ENCODE peak calls at places on chromosomes 1 and 21, in five cellular contexts. Q is K562, L is A549, Z is GM12878, E is HepG2. O is an unnamed sample.

GRCh38 chr1:40161888-40162397 is 756 bp downstream of the RLF start:
- DNase-seq in Q (no peak), L (no peak), Z (no peak), E (no peak), O (no peak)

GRCh38 chr1:218402771-218403110 is 57.6 kb downstream of the TGFB2 start:
- DNase-seq in Q (no peak), L (no peak), Z (no peak), E (peak; percentile 7), O (no peak)

GRCh38 chr1:14149431-14149830 is 449.1 kb upstream of the KAZN start:
- DNase-seq in Q (peak; percentile 20), L (peak; percentile 10), Z (no peak), E (no peak), O (no peak)

GRCh38 chr1:82515650-82516049 is 714.9 kb downstream of the ADGRL2 start:
- DNase-seq in Q (no peak), L (no peak), Z (no peak), E (peak; percentile 31), O (no peak)

GRCh38 chr1:5980314-5981008 is 11.8 kb downstream of the NPHP4 start:
- DNase-seq in Q (peak; percentile 78), L (no peak), Z (no peak), E (no peak), O (peak; percentile 88)

GRCh38 chr1:40980453-40981121 is 1.1 kb downstream of the CTPS1 start:
- DNase-seq in Q (peak; percentile 83), L (no peak), Z (no peak), E (no peak), O (peak; percentile 25)

GRCh38 chr1:43958351-43959255 is 11.2 kb upstream of the DPH2 start:
- DNase-seq in Q (peak; percentile 77), L (no peak), Z (no peak), E (no peak), O (no peak)

GRCh38 chr1:215992620-215993019 is 425.5 kb downstream of the KCTD3 start:
- DNase-seq in Q (no peak), L (peak; percentile 2), Z (no peak), E (peak; percentile 1), O (no peak)

GRCh38 chr1:160850541-160850940 is 12.1 kb downstream of the CD244 start:
- DNase-seq in Q (no peak), L (no peak), Z (no peak), E (no peak), O (no peak)

GRCh38 chr1:109765896-109766615 is 2.3 kb upstream of the EPS8L3 start:
- DNase-seq in Q (no peak), L (no peak), Z (no peak), E (no peak), O (no peak)

GRCh38 chr1:71494163-71494562 is 413.3 kb upstream of the ZRANB2 start:
- DNase-seq in Q (no peak), L (no peak), Z (no peak), E (no peak), O (no peak)

GRCh38 chr21:23534833-23535232 is 2072.4 kb downstream of the MRPL39 start:
- DNase-seq in Q (no peak), L (no peak), Z (no peak), E (no peak), O (no peak)

GRCh38 chr1:2396059-2396458 is 4.4 kb downstream of the RER1 start:
- DNase-seq in Q (no peak), L (no peak), Z (no peak), E (no peak), O (no peak)

GRCh38 chr1:39508857-39509305 is 17.4 kb downstream of the BMP8A start:
- DNase-seq in Q (no peak), L (no peak), Z (no peak), E (peak; percentile 18), O (no peak)

GRCh38 chr1:35324486-35324885 is 56.0 kb downstream of the ZMYM4 start:
- DNase-seq in Q (no peak), L (no peak), Z (no peak), E (no peak), O (no peak)

GRCh38 chr1:55815745-55816455 is 600.7 kb upstream of the USP24 start:
- DNase-seq in Q (no peak), L (no peak), Z (no peak), E (no peak), O (no peak)

GRCh38 chr1:66182551-66183178 is 351.3 kb upstream of the SGIP1 start:
- DNase-seq in Q (no peak), L (peak; percentile 54), Z (no peak), E (no peak), O (no peak)

GRCh38 chr1:110255388-110255787 is 45.3 kb downstream of the KCNC4 start:
- DNase-seq in Q (no peak), L (no peak), Z (no peak), E (no peak), O (peak; percentile 25)

GRCh38 chr21:39040494-39041110 is 142.6 kb downstream of the PSMG1 start:
- DNase-seq in Q (no peak), L (no peak), Z (no peak), E (no peak), O (no peak)

GRCh38 chr21:27953328-27954045 is 986.6 kb upstream of the ADAMTS5 start:
- DNase-seq in Q (no peak), L (no peak), Z (no peak), E (no peak), O (no peak)

GRCh38 chr21:27649323-27649722 is 682.4 kb upstream of the ADAMTS5 start:
- DNase-seq in Q (no peak), L (no peak), Z (no peak), E (no peak), O (no peak)

GRCh38 chr1:208238710-208239517 is 5.3 kb downstream of the PLXNA2 start:
- DNase-seq in Q (peak; percentile 82), L (peak; percentile 58), Z (no peak), E (no peak), O (peak; percentile 51)

GRCh38 chr1:33396188-33397124 is 34.4 kb downstream of the PHC2 start:
- DNase-seq in Q (peak; percentile 91), L (no peak), Z (no peak), E (no peak), O (no peak)

GRCh38 chr21:34609951-34610549 is 4.9 kb downstream of the RCAN1 start:
- DNase-seq in Q (no peak), L (no peak), Z (no peak), E (no peak), O (no peak)

GRCh38 chr1:10932088-10932487 is 80.4 kb upstream of the TARDBP start:
- DNase-seq in Q (no peak), L (no peak), Z (peak; percentile 40), E (no peak), O (no peak)
- TF ChIP-seq ESRRA in Q (no peak), L (no peak), Z (no peak), E (no peak), O (no peak)

GRCh38 chr1:20787775-20788488 is 825 bp upstream of the HP1BP3 start:
- DNase-seq in Q (peak; percentile 44), L (peak; percentile 9), Z (no peak), E (peak; percentile 60), O (no peak)
- TF ChIP-seq ESRRA in Q (no peak), L (no peak), Z (no peak), E (no peak), O (no peak)

GRCh38 chr1:168687796-168688195 is 41.2 kb downstream of the DPT start:
- DNase-seq in Q (peak; percentile 8), L (no peak), Z (no peak), E (peak; percentile 46), O (no peak)
- TF ChIP-seq ESRRA in Q (no peak), L (no peak), Z (no peak), E (no peak), O (no peak)

GRCh38 chr1:64231153-64231552 is 27.7 kb downstream of the UBE2U start:
- DNase-seq in Q (no peak), L (no peak), Z (no peak), E (peak; percentile 59), O (no peak)

GRCh38 chr1:64223329-64224151 is 20.1 kb downstream of the UBE2U start:
- DNase-seq in Q (no peak), L (peak; percentile 4), Z (peak; percentile 19), E (no peak), O (no peak)

GRCh38 chr1:64229307-64229706 is 25.9 kb downstream of the UBE2U start:
- DNase-seq in Q (no peak), L (no peak), Z (no peak), E (no peak), O (no peak)

GRCh38 chr1:64228181-64228957 is 24.9 kb downstream of the UBE2U start:
- DNase-seq in Q (no peak), L (no peak), Z (no peak), E (no peak), O (no peak)
- TF ChIP-seq ESRRA in Q (no peak), L (no peak), Z (no peak), E (no peak), O (no peak)